ENCODE peak calls at places on chromosomes 3 and 15, in four cellular contexts. Y is breast epithelium, D is A549, W is thyroid gland. C is an unnamed sample.
A peak's percentile ranks its signal among the peaks of the same experiment; 100 is the strongest.

GRCh38 chr3:192417559-192418055 is 309.7 kb downstream of the FGF12 start:
- DNase-seq in Y (no peak), D (no peak), W (no peak), C (no peak)

GRCh38 chr3:99545941-99546580 is 92.3 kb upstream of the COL8A1 start:
- DNase-seq in Y (no peak), D (no peak), W (no peak), C (no peak)

GRCh38 chr3:67009716-67010115 is 11.6 kb downstream of the KBTBD8 start:
- DNase-seq in Y (no peak), D (no peak), W (no peak), C (no peak)

GRCh38 chr3:24013843-24014242 is 68.8 kb downstream of the NR1D2 start:
- DNase-seq in Y (no peak), D (no peak), W (no peak), C (no peak)

GRCh38 chr3:190684776-190685175 is 170.9 kb downstream of the IL1RAP start:
- DNase-seq in Y (no peak), D (no peak), W (no peak), C (no peak)

GRCh38 chr3:11544413-11545181 is 99.1 kb downstream of the VGLL4 start:
- DNase-seq in Y (peak; percentile 51), D (no peak), W (no peak), C (no peak)

GRCh38 chr3:50708620-50709019 is 33.9 kb downstream of the DOCK3 start:
- DNase-seq in Y (no peak), D (no peak), W (peak; percentile 87), C (no peak)

GRCh38 chr3:16788440-16789057 is 96.2 kb upstream of the PLCL2 start:
- DNase-seq in Y (no peak), D (no peak), W (no peak), C (no peak)

GRCh38 chr3:13822042-13822441 is 57.8 kb downstream of the WNT7A start:
- DNase-seq in Y (no peak), D (no peak), W (no peak), C (no peak)

GRCh38 chr3:62097121-62097520 is 276.2 kb downstream of the FEZF2 start:
- DNase-seq in Y (no peak), D (no peak), W (no peak), C (no peak)

GRCh38 chr3:108297636-108298035 is 1.3 kb downstream of the HHLA2 start:
- DNase-seq in Y (no peak), D (no peak), W (peak; percentile 65), C (no peak)

GRCh38 chr15:92925409-92925808 is 25.3 kb downstream of the CHD2 start:
- DNase-seq in Y (no peak), D (no peak), W (no peak), C (no peak)

GRCh38 chr15:78103406-78104118 is 11.2 kb downstream of the SH2D7 start:
- DNase-seq in Y (no peak), D (no peak), W (no peak), C (no peak)

GRCh38 chr3:4416427-4416826 is 50.6 kb downstream of the SUMF1 start:
- DNase-seq in Y (no peak), D (no peak), W (no peak), C (no peak)

GRCh38 chr3:143650827-143651226 is 197.4 kb downstream of the SLC9A9 start:
- DNase-seq in Y (no peak), D (no peak), W (no peak), C (no peak)

GRCh38 chr3:49120438-49121135 is at the start of gene USP19:
- DNase-seq in Y (peak; percentile 92), D (peak; percentile 88), W (peak; percentile 95), C (peak; percentile 97)

DNA sequence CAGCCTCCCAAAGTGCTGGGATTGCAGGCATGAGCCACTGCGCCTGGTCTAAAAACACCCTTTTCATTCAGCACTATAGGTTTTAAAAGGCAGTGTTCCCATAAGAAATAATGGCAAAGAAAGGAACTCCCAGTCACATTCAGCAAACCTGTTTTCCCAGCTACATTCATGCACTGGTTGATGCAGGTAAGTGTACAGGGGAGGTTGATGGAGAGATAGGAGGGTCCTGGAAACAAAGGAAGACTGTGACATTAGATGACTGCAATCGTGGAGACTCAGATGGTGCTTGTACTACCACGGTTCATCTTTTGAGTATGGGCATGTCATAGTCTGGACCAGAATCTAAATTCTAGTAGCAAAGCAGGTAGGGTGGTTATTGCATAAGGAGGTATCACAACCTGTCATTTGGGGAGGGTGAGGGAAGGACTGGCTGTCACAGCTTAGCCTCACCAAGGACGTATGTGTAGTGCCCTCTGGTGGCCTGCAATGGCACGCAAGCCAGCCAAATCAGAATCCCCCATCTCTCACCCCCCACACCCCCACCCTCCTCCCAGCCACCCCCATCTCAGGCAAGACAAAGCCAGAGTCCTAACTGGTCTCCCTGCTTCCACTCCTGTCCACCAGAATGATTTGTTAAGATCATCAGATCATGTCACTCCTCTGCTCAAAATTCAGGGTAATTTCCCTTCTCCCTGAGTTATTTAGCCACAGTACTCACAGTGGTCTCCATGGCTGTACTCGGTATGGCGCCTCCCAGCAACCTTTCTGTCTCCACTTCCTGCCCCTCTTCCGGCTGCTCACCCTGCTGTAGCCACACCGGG is 28.8 kb upstream of the UBL7 start:
- DNase-seq in Y (no peak), D (peak; percentile 58), W (peak; percentile 52), C (peak; percentile 38)
- TF ChIP-seq POLR2A in Y (no peak), D (no peak), W (no peak), C (no peak)

GRCh38 chr15:73683624-73684536 is at the start of gene CD276:
- DNase-seq in Y (peak; percentile 61), D (peak; percentile 57), W (peak; percentile 85), C (peak; percentile 61)
- TF ChIP-seq POLR2A in Y (no peak), D (peak; percentile 34), W (no peak), C (peak; percentile 65)

GRCh38 chr15:43796566-43796965 is 3.5 kb downstream of the SERINC4 start:
- DNase-seq in Y (no peak), D (no peak), W (no peak), C (no peak)
- TF ChIP-seq POLR2A in Y (no peak), D (no peak), W (no peak), C (no peak)

GRCh38 chr15:67189326-67190051 is 65.0 kb downstream of the AAGAB start:
- DNase-seq in Y (no peak), D (no peak), W (no peak), C (no peak)
- TF ChIP-seq POLR2A in Y (no peak), D (no peak), W (no peak), C (no peak)

DNA sequence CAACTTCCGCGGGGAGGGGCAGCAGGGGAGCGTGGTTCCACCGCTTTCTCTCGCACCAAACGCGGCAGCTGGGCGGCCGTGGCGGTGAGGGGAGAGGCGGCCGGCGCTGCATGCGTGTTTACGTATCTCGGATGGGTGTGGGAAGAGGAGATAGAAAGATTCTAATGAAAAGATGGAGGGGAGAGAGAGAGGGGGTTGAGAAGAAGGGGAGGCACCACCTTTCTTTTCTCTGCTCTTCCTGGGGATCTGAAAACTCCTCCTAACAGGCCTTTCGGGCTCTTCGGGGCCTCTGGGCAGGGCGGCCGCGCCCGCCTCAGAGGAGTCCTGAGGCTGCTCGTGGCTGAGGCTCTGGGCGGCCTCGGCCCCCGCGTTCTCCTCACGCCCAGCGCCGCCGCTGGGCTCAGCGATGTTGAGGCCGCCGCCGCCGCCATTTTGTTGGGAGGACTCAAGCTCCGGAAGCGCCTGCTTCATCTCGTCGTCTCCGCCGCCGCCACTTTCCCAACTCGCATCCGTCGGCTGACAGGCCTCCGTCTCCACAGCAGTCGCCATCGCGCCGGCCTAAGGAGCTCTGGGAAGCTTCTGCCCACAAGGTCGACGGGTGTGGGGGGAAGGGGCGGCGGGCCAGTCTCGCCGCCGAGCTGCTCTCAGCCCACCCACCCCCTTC is 475 bp downstream of the TASOR start:
- DNase-seq in Y (peak; percentile 72), D (peak; percentile 27), W (peak; percentile 70), C (peak; percentile 36)
- TF ChIP-seq POLR2A in Y (no peak), D (peak; percentile 45), W (no peak), C (peak; percentile 63)

GRCh38 chr3:20039765-20040475 is at the start of gene KAT2B:
- DNase-seq in Y (peak; percentile 58), D (peak; percentile 86), W (peak; percentile 87), C (peak; percentile 63)

GRCh38 chr3:20039082-20039764 is 1.0 kb upstream of the KAT2B start:
- DNase-seq in Y (no peak), D (no peak), W (peak; percentile 27), C (no peak)

GRCh38 chr3:20042331-20042730 is 2.1 kb downstream of the KAT2B start:
- DNase-seq in Y (no peak), D (no peak), W (no peak), C (no peak)

GRCh38 chr3:20041197-20041780 is 1.0 kb downstream of the KAT2B start:
- DNase-seq in Y (peak; percentile 85), D (peak; percentile 39), W (peak; percentile 94), C (peak; percentile 63)

DNA sequence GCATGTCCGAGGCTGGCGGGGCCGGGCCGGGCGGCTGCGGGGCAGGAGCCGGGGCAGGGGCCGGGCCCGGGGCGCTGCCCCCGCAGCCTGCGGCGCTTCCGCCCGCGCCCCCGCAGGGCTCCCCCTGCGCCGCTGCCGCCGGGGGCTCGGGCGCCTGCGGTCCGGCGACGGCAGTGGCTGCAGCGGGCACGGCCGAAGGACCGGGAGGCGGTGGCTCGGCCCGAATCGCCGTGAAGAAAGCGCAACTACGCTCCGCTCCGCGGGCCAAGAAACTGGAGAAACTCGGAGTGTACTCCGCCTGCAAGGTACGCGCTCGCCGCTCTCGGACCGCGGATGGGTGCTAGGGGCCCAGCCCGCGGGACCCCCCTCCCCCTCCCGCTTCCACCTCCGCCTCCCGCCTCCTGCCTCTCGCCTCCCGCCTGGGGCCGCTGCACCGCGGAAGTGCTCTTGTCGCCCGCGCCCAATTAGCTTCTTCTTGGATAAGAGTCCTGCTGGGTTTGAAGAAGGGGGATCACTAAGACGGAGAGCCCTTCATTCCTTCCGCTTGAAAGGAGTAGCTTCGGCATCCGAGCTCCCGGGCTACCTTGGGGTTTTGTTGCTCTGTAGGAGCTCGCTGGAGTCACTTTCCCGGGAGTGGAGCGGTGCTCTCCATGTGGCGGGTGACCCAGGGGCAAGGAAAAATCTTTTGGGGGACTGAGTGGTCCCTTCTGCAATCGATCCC is 390 bp downstream of the KAT2B start:
- DNase-seq in Y (peak; percentile 66), D (peak; percentile 68), W (peak; percentile 89), C (peak; percentile 56)
- TF ChIP-seq POLR2A in Y (no peak), D (no peak), W (no peak), C (peak; percentile 22)

GRCh38 chr15:33211409-33211808 is 16.9 kb upstream of the FMN1 start:
- DNase-seq in Y (no peak), D (no peak), W (peak; percentile 30), C (no peak)

GRCh38 chr15:33218071-33218491 is 23.6 kb upstream of the FMN1 start:
- DNase-seq in Y (no peak), D (no peak), W (no peak), C (no peak)

GRCh38 chr15:33215941-33216872 is 21.7 kb upstream of the FMN1 start:
- DNase-seq in Y (no peak), D (no peak), W (no peak), C (no peak)
- TF ChIP-seq POLR2A in Y (no peak), D (no peak), W (no peak), C (no peak)